ENCODE peak calls at places on chromosome 4, in seven cellular contexts. One of them, this sample, is unnamed.

GRCh38 chr4:92184566-92184965 is 119.2 kb upstream of the GRID2 start:
- DNase-seq in GM23248: peak
- DNase-seq in fibroblast of lung: peak
- DNase-seq in K562: no peak
- DNase-seq in astrocyte: peak
- DNase-seq in HCT116: no peak
- DNase-seq in MM.1S: no peak
- DNase-seq in this sample: no peak

GRCh38 chr4:5746829-5747745 is 36.1 kb downstream of the EVC start:
- DNase-seq in MM.1S: no peak
- DNase-seq in K562: peak
- DNase-seq in GM23248: peak
- DNase-seq in fibroblast of lung: peak
- DNase-seq in HCT116: no peak
- DNase-seq in astrocyte: peak
- DNase-seq in this sample: peak

GRCh38 chr4:148445903-148446261 is 3.7 kb upstream of the NR3C2 start:
- DNase-seq in astrocyte: no peak
- DNase-seq in HCT116: no peak
- DNase-seq in fibroblast of lung: no peak
- DNase-seq in GM23248: no peak
- DNase-seq in MM.1S: no peak
- DNase-seq in K562: no peak
- DNase-seq in this sample: no peak

GRCh38 chr4:87497141-87497540 is 32.0 kb downstream of the SPARCL1 start:
- DNase-seq in HCT116: no peak
- DNase-seq in MM.1S: no peak
- DNase-seq in K562: peak
- DNase-seq in GM23248: no peak
- DNase-seq in fibroblast of lung: no peak
- DNase-seq in astrocyte: no peak
- DNase-seq in this sample: no peak

GRCh38 chr4:2843909-2844584 is 403 bp downstream of the ADD1 start:
- DNase-seq in MM.1S: peak
- DNase-seq in K562: no peak
- DNase-seq in fibroblast of lung: peak
- DNase-seq in astrocyte: no peak
- DNase-seq in GM23248: peak
- DNase-seq in HCT116: no peak
- DNase-seq in this sample: peak

GRCh38 chr4:13762126-13762525 is 134.6 kb upstream of the BOD1L1 start:
- DNase-seq in astrocyte: no peak
- DNase-seq in GM23248: peak
- DNase-seq in MM.1S: no peak
- DNase-seq in K562: no peak
- DNase-seq in HCT116: no peak
- DNase-seq in fibroblast of lung: no peak
- DNase-seq in this sample: no peak

GRCh38 chr4:112361181-112361791 is 64.1 kb downstream of the ALPK1 start:
- DNase-seq in HCT116: no peak
- DNase-seq in MM.1S: peak
- DNase-seq in fibroblast of lung: peak
- DNase-seq in GM23248: no peak
- DNase-seq in K562: no peak
- DNase-seq in astrocyte: peak
- DNase-seq in this sample: no peak

GRCh38 chr4:149995134-149995756 is 83.0 kb upstream of the DCLK2 start:
- DNase-seq in fibroblast of lung: no peak
- DNase-seq in K562: no peak
- DNase-seq in HCT116: no peak
- DNase-seq in astrocyte: no peak
- DNase-seq in GM23248: no peak
- DNase-seq in MM.1S: no peak
- DNase-seq in this sample: no peak

GRCh38 chr4:186297013-186297645 is 31.1 kb downstream of the F11 start:
- DNase-seq in K562: peak
- DNase-seq in astrocyte: peak
- DNase-seq in MM.1S: peak
- DNase-seq in HCT116: peak
- DNase-seq in fibroblast of lung: peak
- DNase-seq in GM23248: peak
- DNase-seq in this sample: peak

GRCh38 chr4:92488496-92488895 is 184.7 kb downstream of the GRID2 start:
- DNase-seq in fibroblast of lung: no peak
- DNase-seq in K562: no peak
- DNase-seq in MM.1S: no peak
- DNase-seq in astrocyte: no peak
- DNase-seq in HCT116: no peak
- DNase-seq in GM23248: no peak
- DNase-seq in this sample: no peak

GRCh38 chr4:90189128-90189527 is 61.9 kb downstream of the CCSER1 start:
- DNase-seq in HCT116: no peak
- DNase-seq in astrocyte: no peak
- DNase-seq in MM.1S: no peak
- DNase-seq in GM23248: no peak
- DNase-seq in fibroblast of lung: no peak
- DNase-seq in K562: no peak
- DNase-seq in this sample: no peak

GRCh38 chr4:3418029-3418762 is 23.6 kb upstream of the HGFAC start:
- DNase-seq in MM.1S: no peak
- DNase-seq in K562: no peak
- DNase-seq in GM23248: no peak
- DNase-seq in fibroblast of lung: no peak
- DNase-seq in astrocyte: no peak
- DNase-seq in HCT116: no peak
- DNase-seq in this sample: no peak

GRCh38 chr4:83830138-83830537 is 294.2 kb downstream of the GPAT3 start:
- DNase-seq in astrocyte: no peak
- DNase-seq in MM.1S: no peak
- DNase-seq in K562: no peak
- DNase-seq in HCT116: no peak
- DNase-seq in fibroblast of lung: no peak
- DNase-seq in GM23248: no peak
- DNase-seq in this sample: peak

GRCh38 chr4:114599231-114600065 is 841 bp downstream of the UGT8 start:
- DNase-seq in K562: no peak
- DNase-seq in MM.1S: no peak
- DNase-seq in HCT116: peak
- DNase-seq in fibroblast of lung: peak
- DNase-seq in GM23248: peak
- DNase-seq in astrocyte: peak
- DNase-seq in this sample: no peak
- TF ChIP-seq EZH2 in K562: no peak
- TF ChIP-seq EZH2 in MM.1S: no peak
- TF ChIP-seq EZH2 in HCT116: no peak
- TF ChIP-seq EZH2 in fibroblast of lung: peak
- TF ChIP-seq EZH2 in GM23248: no peak
- TF ChIP-seq EZH2 in astrocyte: peak
- TF ChIP-seq EZH2 in this sample: peak

DNA sequence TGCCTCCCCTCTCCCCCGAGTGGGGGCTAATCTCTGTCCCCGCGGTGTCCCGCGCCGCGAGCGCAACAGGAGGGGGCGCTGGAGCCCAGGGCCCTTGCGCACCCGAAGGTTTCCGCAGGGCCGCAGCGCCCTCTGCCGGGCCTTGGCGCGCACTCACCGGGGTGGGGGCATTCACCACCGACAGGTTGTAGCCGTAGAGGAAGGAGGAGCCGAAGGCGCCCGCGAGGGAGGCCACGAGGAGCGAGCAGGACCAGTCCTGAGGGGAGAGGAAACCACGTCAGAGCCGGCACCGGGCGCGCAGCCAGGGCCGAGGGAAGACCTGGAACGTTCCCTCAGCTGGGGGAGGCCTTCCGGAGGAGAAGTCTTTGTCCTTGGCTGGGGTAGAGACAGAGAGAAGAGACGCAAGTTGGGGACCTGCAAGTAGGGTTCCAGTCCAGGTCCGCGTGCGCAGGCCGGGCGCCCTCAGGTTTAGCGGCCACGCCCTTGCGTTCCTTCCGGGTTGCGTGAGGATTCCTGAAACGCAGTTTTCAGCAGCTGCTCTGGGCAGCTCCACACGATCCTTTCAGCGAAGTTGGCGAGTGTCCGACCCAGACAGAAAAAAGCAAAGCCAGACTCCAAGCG is 2.4 kb downstream of the SLC2A9 start:
- DNase-seq in K562: peak
- DNase-seq in GM23248: peak
- DNase-seq in HCT116: peak
- DNase-seq in fibroblast of lung: peak
- DNase-seq in MM.1S: peak
- DNase-seq in astrocyte: peak
- DNase-seq in this sample: peak
- H3K9ac ChIP-seq in K562: peak
- H3K9ac ChIP-seq in GM23248: peak
- H3K9ac ChIP-seq in HCT116: peak
- H3K9ac ChIP-seq in fibroblast of lung: peak
- H3K9ac ChIP-seq in MM.1S: peak
- H3K9ac ChIP-seq in astrocyte: peak
- H3K9ac ChIP-seq in this sample: peak

GRCh38 chr4:161525121-161525520 is 638.7 kb downstream of the FSTL5 start:
- DNase-seq in HCT116: no peak
- DNase-seq in K562: no peak
- DNase-seq in MM.1S: no peak
- DNase-seq in fibroblast of lung: no peak
- DNase-seq in GM23248: no peak
- DNase-seq in astrocyte: no peak
- DNase-seq in this sample: no peak
- TF ChIP-seq EZH2 in HCT116: no peak
- TF ChIP-seq EZH2 in K562: no peak
- TF ChIP-seq EZH2 in MM.1S: no peak
- TF ChIP-seq EZH2 in fibroblast of lung: no peak
- TF ChIP-seq EZH2 in GM23248: no peak
- TF ChIP-seq EZH2 in astrocyte: no peak
- TF ChIP-seq EZH2 in this sample: no peak

GRCh38 chr4:73045894-73046293 is 23.6 kb downstream of the COX18 start:
- DNase-seq in astrocyte: no peak
- DNase-seq in MM.1S: no peak
- DNase-seq in K562: no peak
- DNase-seq in HCT116: no peak
- DNase-seq in fibroblast of lung: no peak
- DNase-seq in GM23248: no peak
- DNase-seq in this sample: no peak
- H3K9ac ChIP-seq in astrocyte: no peak
- H3K9ac ChIP-seq in MM.1S: no peak
- H3K9ac ChIP-seq in K562: no peak
- H3K9ac ChIP-seq in HCT116: no peak
- H3K9ac ChIP-seq in fibroblast of lung: no peak
- H3K9ac ChIP-seq in GM23248: no peak
- H3K9ac ChIP-seq in this sample: no peak

GRCh38 chr4:158630893-158631292 is 40.8 kb downstream of the C4orf46 start:
- DNase-seq in HCT116: no peak
- DNase-seq in astrocyte: peak
- DNase-seq in K562: no peak
- DNase-seq in MM.1S: no peak
- DNase-seq in GM23248: peak
- DNase-seq in fibroblast of lung: peak
- DNase-seq in this sample: peak
- TF ChIP-seq EZH2 in HCT116: no peak
- TF ChIP-seq EZH2 in astrocyte: no peak
- TF ChIP-seq EZH2 in K562: no peak
- TF ChIP-seq EZH2 in MM.1S: no peak
- TF ChIP-seq EZH2 in GM23248: no peak
- TF ChIP-seq EZH2 in fibroblast of lung: no peak
- TF ChIP-seq EZH2 in this sample: no peak